ENCODE peak calls at places on chromosomes 13 and 19, in six cellular contexts. K is stomach, V is transverse colon, D is WTC11, C is AG09319, Q is epithelial cell of proximal tubule. X is an unnamed sample.

GRCh38 chr13:113777311-113778260 is 18.6 kb downstream of the TMEM255B start:
- DNase-seq in C (no peak), K (no peak), Q (no peak), D (peak), V (no peak), X (no peak)

GRCh38 chr19:35717665-35718344 is at the start of gene KMT2B:
- DNase-seq in D (peak), C (peak), K (peak), V (peak), Q (no peak), X (peak)

GRCh38 chr19:17536957-17537356 is 18.5 kb upstream of the COLGALT1 start:
- DNase-seq in D (no peak), K (no peak), C (no peak), Q (no peak), V (no peak), X (no peak)

GRCh38 chr19:46350758-46351159 is 3.9 kb downstream of the PPP5C start:
- DNase-seq in C (no peak), D (no peak), Q (no peak), K (no peak), V (no peak), X (no peak)

GRCh38 chr19:49362926-49363264 is 679 bp upstream of the TEAD2 start:
- DNase-seq in Q (no peak), C (no peak), D (peak), V (peak), K (peak), X (no peak)

GRCh38 chr13:39957868-39958676 is 302.6 kb downstream of the COG6 start:
- DNase-seq in D (no peak), C (no peak), V (no peak), K (no peak), Q (no peak), X (no peak)

GRCh38 chr19:16197188-16197621 is 506 bp upstream of the AP1M1 start:
- DNase-seq in D (no peak), V (no peak), Q (no peak), C (peak), K (no peak), X (no peak)

GRCh38 chr13:113646376-113646775 is 11.6 kb downstream of the ATP4B start:
- DNase-seq in V (peak), C (no peak), D (no peak), K (peak), Q (no peak), X (no peak)

GRCh38 chr19:22623841-22624221 is 10.3 kb upstream of the ZNF492 start:
- DNase-seq in D (no peak), K (no peak), C (no peak), Q (no peak), V (no peak), X (no peak)

GRCh38 chr19:7228935-7229541 is 65.2 kb downstream of the INSR start:
- DNase-seq in K (no peak), Q (no peak), C (no peak), V (no peak), D (no peak), X (no peak)

GRCh38 chr13:95296326-95296939 is 4.8 kb downstream of the ABCC4 start:
- DNase-seq in K (peak), Q (no peak), C (no peak), V (peak), D (peak), X (peak)

GRCh38 chr13:67238277-67238859 is 8.2 kb upstream of the PCDH9 start:
- DNase-seq in K (no peak), Q (no peak), D (no peak), V (no peak), C (no peak), X (no peak)

GRCh38 chr19:51689751-51690358 is 3.3 kb upstream of the SPACA6 start:
- DNase-seq in V (peak), K (no peak), C (no peak), Q (no peak), D (peak), X (peak)

GRCh38 chr19:1268392-1269064 is 604 bp upstream of the CIRBP start:
- DNase-seq in K (no peak), V (no peak), Q (no peak), D (no peak), C (no peak), X (no peak)

GRCh38 chr19:10892256-10892655 is 20.9 kb downstream of the CARM1 start:
- DNase-seq in Q (no peak), C (no peak), D (no peak), K (no peak), V (no peak), X (no peak)

GRCh38 chr13:110557610-110558305 is 3.8 kb downstream of the RAB20 start:
- DNase-seq in D (no peak), V (no peak), C (no peak), K (peak), Q (no peak), X (no peak)

GRCh38 chr19:28526042-28526441 is 686.9 kb downstream of the UQCRFS1 start:
- DNase-seq in C (no peak), V (no peak), D (no peak), Q (no peak), K (no peak), X (no peak)

GRCh38 chr13:44231786-44232516 is 141.7 kb upstream of the SERP2 start:
- DNase-seq in D (peak), Q (peak), C (peak), V (peak), K (peak), X (peak)

GRCh38 chr13:103406967-103407366 is 340.8 kb upstream of the SLC10A2 start:
- DNase-seq in V (no peak), C (no peak), D (no peak), K (no peak), Q (no peak), X (no peak)

GRCh38 chr19:2240881-2241760 is 4.5 kb downstream of the SF3A2 start:
- DNase-seq in D (no peak), K (no peak), V (no peak), Q (no peak), C (no peak), X (no peak)

GRCh38 chr13:24152292-24153214 is 8.0 kb upstream of the SPATA13 start:
- DNase-seq in K (no peak), C (no peak), Q (no peak), V (no peak), D (no peak), X (no peak)

DNA sequence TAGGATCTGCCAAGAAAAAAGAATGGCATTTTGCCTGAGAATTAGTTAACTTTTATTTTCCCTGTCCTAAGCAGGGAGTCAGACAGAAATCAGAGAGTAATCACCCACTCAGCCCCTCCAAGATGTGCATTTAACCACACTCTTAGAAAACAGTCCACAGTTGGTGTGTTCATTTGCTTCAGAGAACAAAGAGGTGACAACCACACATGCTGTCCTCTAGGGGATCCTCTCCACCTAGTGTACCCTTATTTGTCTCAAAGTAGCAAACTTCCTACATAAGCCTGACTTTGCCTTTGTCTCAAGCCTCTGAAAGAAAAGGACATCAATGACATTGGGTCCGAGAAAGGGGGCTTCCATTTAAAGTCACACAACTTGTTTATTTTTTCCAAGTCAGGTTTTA is 107.0 kb upstream of the RFC3 start:
- DNase-seq in K (no peak), C (no peak), D (no peak), V (no peak), Q (no peak), X (no peak)
- TF ChIP-seq CTCF in K (no peak), C (no peak), D (no peak), V (no peak), Q (no peak), X (no peak)

GRCh38 chr13:31051999-31052398 is 109.7 kb downstream of the HSPH1 start:
- DNase-seq in C (no peak), K (no peak), V (no peak), D (peak), Q (no peak), X (no peak)

GRCh38 chr13:31049083-31049482 is 112.6 kb downstream of the HSPH1 start:
- DNase-seq in V (no peak), D (no peak), C (no peak), K (no peak), Q (no peak), X (no peak)

GRCh38 chr13:31049833-31050232 is 111.9 kb downstream of the HSPH1 start:
- DNase-seq in Q (no peak), V (no peak), D (no peak), K (no peak), C (no peak), X (no peak)

GRCh38 chr13:31052478-31052877 is 109.2 kb downstream of the HSPH1 start:
- DNase-seq in D (no peak), V (no peak), K (no peak), Q (no peak), C (no peak), X (no peak)

GRCh38 chr13:31050486-31051400 is 111.0 kb downstream of the HSPH1 start:
- DNase-seq in C (no peak), D (no peak), K (no peak), V (no peak), Q (no peak), X (no peak)
- TF ChIP-seq CTCF in C (no peak), D (no peak), K (no peak), V (no peak), Q (peak), X (no peak)

GRCh38 chr19:38557205-38557799 is 60.5 kb downstream of the MAP4K1 start:
- DNase-seq in D (no peak), C (no peak), K (peak), Q (no peak), V (peak), X (no peak)
- TF ChIP-seq CTCF in D (no peak), C (no peak), K (no peak), Q (no peak), V (no peak), X (peak)

GRCh38 chr19:4375620-4376228 is 24.6 kb downstream of the SH3GL1 start:
- DNase-seq in C (no peak), Q (no peak), D (peak), V (peak), K (no peak), X (peak)
- TF ChIP-seq CTCF in C (peak), Q (no peak), D (no peak), V (no peak), K (no peak), X (no peak)

GRCh38 chr13:51935326-51936171 is 73.8 kb downstream of the CCDC70 start:
- DNase-seq in V (peak), C (no peak), Q (no peak), D (peak), K (peak), X (no peak)
- TF ChIP-seq CTCF in V (peak), C (no peak), Q (peak), D (no peak), K (peak), X (peak)

GRCh38 chr13:52665325-52665724 is 12.7 kb downstream of the SUGT1 start:
- DNase-seq in K (no peak), V (no peak), C (no peak), Q (no peak), D (no peak), X (no peak)
- TF ChIP-seq CTCF in K (peak), V (peak), C (peak), Q (peak), D (no peak), X (peak)

DNA sequence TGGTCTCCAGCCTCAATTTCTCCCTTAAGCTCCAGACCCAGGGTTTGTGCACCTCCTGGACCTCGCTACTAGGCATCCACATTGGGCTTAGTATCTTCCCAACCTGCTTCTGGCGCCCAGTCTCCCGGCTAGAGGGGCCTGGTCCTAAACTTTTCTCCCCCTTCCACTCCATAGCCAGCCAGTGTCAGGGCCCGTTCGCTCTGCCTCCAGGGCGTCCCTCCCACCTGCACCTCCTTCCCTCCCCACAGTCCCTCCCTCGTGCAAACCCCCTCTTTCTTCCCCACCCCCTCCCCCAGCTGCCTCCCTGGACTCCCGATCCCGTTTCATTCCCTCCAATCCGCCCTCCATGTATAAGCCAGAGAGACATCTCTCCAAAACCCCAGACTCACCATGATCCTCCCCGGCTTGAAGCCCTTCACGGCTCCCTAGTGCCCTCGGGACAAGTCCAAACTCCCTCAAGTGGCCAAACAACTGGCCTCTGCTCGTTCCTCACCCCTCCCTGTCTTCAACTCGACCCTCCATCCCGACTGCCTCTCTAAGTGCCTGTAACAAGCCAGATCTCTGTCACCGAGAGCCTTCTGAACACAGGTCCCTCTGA is 1.0 kb upstream of the SAMD4B start:
- DNase-seq in D (peak), K (peak), C (no peak), Q (no peak), V (peak), X (no peak)
- TF ChIP-seq CTCF in D (no peak), K (no peak), C (no peak), Q (no peak), V (no peak), X (no peak)

DNA sequence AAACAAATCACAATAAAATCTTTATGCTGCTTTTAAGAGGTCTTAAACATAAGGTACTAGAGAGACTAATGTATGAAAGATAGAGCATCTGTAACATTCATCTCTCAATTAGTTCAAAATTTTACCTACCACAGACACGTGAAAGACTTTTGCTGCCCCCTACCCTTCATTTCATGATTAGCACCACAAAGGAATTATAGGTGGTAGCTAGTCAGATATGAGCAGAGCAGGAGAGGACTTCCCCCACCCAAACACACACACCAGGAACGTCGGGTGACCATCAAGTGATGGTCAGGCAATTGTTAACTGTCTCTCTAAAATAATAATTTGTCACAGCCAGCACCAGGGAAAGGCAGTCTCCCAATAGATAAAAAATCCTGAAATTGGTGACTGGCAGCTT is 1531.7 kb upstream of the SPRY2 start:
- DNase-seq in V (no peak), D (no peak), C (no peak), Q (no peak), K (no peak), X (no peak)
- TF ChIP-seq CTCF in V (peak), D (no peak), C (no peak), Q (peak), K (no peak), X (peak)

GRCh38 chr13:30499338-30499737 is 33.6 kb upstream of the HMGB1 start:
- DNase-seq in D (no peak), V (no peak), C (no peak), K (no peak), Q (no peak), X (no peak)
- TF ChIP-seq CTCF in D (no peak), V (no peak), C (no peak), K (no peak), Q (no peak), X (no peak)